ENCODE peak calls at places on chromosomes 2 and 18, in eight cellular contexts. C, H, K, W, E, I, N and Y are unnamed samples.

GRCh38 chr2:43748333-43748732 is 25.5 kb upstream of the DYNC2LI1 start:
- DNase-seq in E (no peak), N (no peak), H (no peak), K (no peak), I (no peak), W (no peak), C (no peak), Y (no peak)

GRCh38 chr2:222358876-222359275 is 60.1 kb upstream of the PAX3 start:
- DNase-seq in K (no peak), C (no peak), N (no peak), H (no peak), I (no peak), W (no peak), E (no peak), Y (no peak)

GRCh38 chr2:213101109-213101508 is 50.3 kb downstream of the IKZF2 start:
- DNase-seq in E (no peak), N (no peak), H (no peak), K (no peak), C (no peak), W (no peak), I (no peak), Y (no peak)

GRCh38 chr2:169391236-169391635 is 28.9 kb upstream of the LRP2 start:
- DNase-seq in K (no peak), W (no peak), N (no peak), C (no peak), I (no peak), H (no peak), E (no peak), Y (no peak)

GRCh38 chr2:39202639-39203369 is 41.0 kb downstream of the CDKL4 start:
- DNase-seq in C (no peak), N (no peak), W (no peak), E (no peak), K (no peak), I (no peak), H (no peak), Y (no peak)

GRCh38 chr2:199962203-199962602 is 6.8 kb downstream of the MAIP1 start:
- DNase-seq in W (no peak), I (no peak), H (no peak), K (no peak), E (no peak), N (no peak), C (no peak), Y (no peak)

GRCh38 chr2:159165065-159165464 is 121.4 kb downstream of the WDSUB1 start:
- DNase-seq in N (no peak), I (no peak), H (no peak), E (no peak), K (no peak), W (no peak), C (no peak), Y (no peak)

GRCh38 chr2:240166761-240167587 is 26.5 kb upstream of the OTOS start:
- DNase-seq in W (no peak), K (no peak), H (no peak), I (no peak), C (no peak), N (peak), E (no peak), Y (no peak)

GRCh38 chr2:197873293-197873701 is 68.9 kb downstream of the PLCL1 start:
- DNase-seq in W (no peak), H (no peak), N (no peak), E (no peak), I (no peak), C (no peak), K (no peak), Y (no peak)

GRCh38 chr2:152349416-152349815 is 14.4 kb downstream of the FMNL2 start:
- DNase-seq in E (no peak), W (no peak), C (no peak), I (no peak), N (no peak), H (no peak), K (no peak), Y (no peak)

GRCh38 chr2:181430406-181431199 is 26.6 kb upstream of the ITGA4 start:
- DNase-seq in H (no peak), W (no peak), K (no peak), N (no peak), E (no peak), I (no peak), C (no peak), Y (peak)

GRCh38 chr2:25252291-25253152 is 84.1 kb upstream of the POMC start:
- DNase-seq in N (peak), I (peak), H (no peak), W (no peak), E (no peak), C (peak), K (peak), Y (peak)

GRCh38 chr2:191786694-191787093 is 60.2 kb downstream of the CAVIN2 start:
- DNase-seq in W (no peak), K (no peak), E (no peak), C (no peak), I (no peak), H (no peak), N (no peak), Y (no peak)

GRCh38 chr2:136117909-136118818 is at the start of gene CXCR4:
- DNase-seq in I (peak), N (peak), C (peak), H (peak), W (no peak), E (peak), K (peak), Y (peak)
- TF ChIP-seq POLR2A in I (peak), N (peak), C (no peak), H (no peak), W (peak), E (no peak), K (peak), Y (no peak)

DNA sequence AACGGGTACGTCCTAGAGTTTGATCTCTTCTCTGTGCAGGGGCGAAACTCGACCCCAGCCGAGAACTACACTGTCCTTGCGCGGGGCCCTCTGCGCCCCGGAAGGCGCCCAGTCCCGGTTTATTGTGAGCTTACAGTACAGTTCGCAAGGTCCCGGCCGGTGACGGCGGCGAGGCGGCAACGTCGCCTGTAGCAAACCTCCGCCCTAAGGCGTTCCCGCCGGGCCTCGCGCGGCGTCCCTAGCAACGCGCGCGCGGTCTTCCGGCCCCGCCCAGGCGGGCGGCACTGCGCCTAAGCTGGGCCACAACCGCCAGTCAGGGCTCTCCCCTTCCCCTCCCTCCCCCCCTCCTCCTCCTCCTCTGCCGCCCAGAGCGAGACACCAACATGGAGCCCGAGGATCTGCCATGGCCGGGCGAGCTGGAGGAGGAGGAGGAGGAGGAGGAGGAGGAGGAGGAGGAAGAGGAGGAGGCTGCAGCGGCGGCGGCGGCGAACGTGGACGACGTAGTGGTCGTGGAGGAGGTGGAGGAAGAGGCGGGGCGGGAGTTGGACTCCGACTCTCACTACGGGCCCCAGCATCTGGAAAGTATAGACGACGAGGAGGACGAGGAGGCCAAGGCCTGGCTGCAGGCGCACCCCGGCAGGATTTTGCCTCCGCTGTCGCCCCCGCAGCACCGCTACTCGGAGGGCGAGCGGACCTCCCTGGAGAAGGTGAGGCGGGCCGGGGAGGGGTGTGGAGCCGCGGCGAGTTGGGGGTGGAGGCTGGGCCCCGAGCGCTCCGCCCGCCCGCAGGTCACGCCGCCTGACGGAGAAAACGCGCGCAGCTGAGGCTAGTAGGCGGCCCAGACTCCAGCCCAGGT is at the start of gene ALMS1:
- DNase-seq in H (peak), E (peak), W (peak), N (peak), C (peak), I (peak), K (peak), Y (peak)
- TF ChIP-seq POLR2A in H (no peak), E (peak), W (peak), N (peak), C (peak), I (peak), K (peak), Y (peak)

GRCh38 chr2:9397201-9397600 is 26.1 kb downstream of the ITGB1BP1 start:
- DNase-seq in K (no peak), E (no peak), W (no peak), I (no peak), N (no peak), C (no peak), H (no peak), Y (no peak)

GRCh38 chr2:9394816-9395215 is 28.5 kb downstream of the ITGB1BP1 start:
- DNase-seq in H (no peak), E (no peak), N (no peak), K (no peak), I (no peak), W (no peak), C (no peak), Y (no peak)

GRCh38 chr2:9400268-9401058 is 22.9 kb downstream of the ITGB1BP1 start:
- DNase-seq in C (no peak), K (no peak), N (no peak), I (no peak), W (no peak), H (no peak), E (no peak), Y (no peak)

GRCh38 chr2:9401059-9401547 is 22.2 kb downstream of the ITGB1BP1 start:
- DNase-seq in N (no peak), I (no peak), C (no peak), K (no peak), H (no peak), W (no peak), E (no peak), Y (no peak)

DNA sequence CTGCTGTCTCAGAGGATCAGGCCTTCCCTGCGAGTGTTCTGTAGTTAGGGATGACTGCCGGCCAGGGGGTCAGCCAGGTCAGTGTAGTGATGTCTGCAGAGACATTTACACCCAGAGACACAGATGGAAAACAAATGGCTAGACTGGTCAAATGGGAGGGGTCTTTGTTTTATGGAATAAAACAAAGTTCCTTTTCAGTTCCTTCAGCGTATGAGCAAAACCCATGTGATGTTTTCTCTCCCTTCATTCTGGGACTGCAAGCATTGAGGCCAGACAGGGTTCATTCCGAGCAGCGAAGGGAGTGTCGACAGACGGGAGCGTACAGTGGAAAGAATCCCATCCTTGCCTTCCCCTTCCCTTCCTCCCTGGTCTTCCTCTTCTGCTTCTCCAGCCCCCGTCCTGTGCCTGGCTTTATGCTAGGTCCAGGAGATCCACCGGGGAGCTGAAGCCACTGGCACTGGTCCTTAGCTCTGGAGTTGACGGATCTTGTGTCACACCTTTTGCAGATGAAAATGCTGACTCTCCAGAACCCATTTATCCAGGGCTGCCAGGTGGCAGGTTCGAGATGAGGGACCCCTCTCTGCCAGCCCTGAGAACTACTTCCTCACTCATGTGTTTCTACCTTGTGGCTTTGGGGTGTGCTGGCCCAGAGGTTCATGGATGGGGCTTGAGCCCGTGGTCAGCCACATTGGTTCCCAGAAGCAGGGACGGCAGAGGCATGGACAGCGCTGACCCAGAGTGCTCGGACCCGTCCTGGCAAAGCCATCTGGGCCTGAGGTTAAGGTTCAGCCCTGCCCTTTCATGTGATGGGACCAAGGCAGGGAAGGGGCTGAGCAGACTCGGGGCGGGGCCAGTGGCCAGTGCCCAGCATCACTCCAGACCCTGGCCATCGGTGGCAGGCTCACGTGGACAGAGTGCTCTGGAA is 24.2 kb downstream of the ITGB1BP1 start:
- DNase-seq in W (no peak), N (no peak), I (peak), H (no peak), C (no peak), K (no peak), E (no peak), Y (no peak)
- TF ChIP-seq POLR2A in W (no peak), N (no peak), I (no peak), H (no peak), C (no peak), K (no peak), E (no peak), Y (no peak)

DNA sequence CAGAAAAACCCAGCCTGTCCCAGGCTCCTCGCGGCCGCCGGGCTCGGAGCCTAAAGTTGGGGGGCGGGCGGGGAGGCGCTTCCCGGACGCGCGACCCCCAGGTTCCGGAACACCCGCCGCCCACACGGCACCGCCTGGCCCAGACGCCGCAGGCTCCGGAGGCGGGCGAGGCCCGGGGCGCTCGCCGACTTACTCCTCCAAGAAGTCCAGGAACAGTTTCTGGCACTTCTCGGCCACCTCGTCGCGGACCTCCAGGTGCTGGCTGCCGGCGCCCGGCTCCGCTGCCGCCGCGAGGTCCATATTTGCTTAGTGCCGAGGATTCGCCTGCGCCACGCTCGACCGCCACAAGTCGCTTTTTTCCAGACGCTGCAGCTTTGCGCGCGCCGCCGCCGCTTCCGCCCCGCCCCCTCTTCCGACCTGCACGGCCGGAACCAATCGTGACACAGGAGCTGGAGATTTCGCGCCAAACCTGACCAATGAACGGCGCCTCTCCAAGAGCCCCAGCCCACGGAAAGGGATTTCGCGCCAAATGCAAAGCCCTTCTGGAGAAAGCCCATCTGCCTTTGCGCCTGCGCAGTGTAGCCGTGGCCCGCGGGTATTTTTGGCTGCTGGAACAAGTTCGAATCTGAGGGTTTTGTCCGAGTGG is at the start of gene MCM6:
- DNase-seq in W (peak), N (peak), E (peak), C (peak), K (peak), H (peak), I (peak), Y (peak)
- TF ChIP-seq POLR2A in W (peak), N (peak), E (no peak), C (peak), K (peak), H (no peak), I (no peak), Y (peak)

DNA sequence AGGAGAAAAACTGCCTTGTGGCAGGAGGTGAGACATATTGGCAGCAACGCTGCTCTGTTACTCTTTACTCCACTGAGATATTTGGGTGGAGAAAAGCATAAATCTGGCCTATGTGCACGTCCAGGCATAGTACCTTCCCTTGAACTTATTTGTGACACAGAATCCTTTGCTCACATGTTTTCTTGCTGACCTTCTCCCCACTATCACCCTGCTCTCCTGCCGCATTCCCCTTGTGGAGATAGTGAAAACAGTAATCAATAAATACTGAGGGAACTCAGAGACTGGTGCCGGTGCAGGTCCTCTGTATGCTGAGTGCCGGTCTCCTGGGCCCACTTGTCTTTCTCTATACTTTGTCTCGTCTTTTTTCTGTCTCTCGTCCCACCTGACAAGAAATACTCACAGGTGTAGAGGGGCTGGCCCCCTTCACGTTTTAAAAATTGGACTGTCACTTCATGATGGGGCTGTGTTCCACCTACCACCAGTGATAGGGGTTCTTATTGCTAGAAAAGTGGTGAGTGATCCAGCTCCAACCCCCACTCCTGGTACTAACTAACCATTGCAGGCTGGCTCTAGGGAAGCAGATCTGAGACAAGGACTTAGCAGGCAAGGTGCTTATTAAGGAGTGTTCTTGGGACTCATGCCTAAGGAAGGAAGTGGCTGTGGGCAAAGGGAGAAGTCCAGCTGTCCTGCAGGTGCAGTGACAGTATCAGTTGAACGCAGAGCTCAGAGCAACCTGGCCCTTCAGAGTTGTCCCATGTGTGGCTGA is 51.7 kb downstream of the LONRF2 start:
- DNase-seq in W (no peak), I (no peak), N (peak), E (no peak), H (no peak), K (no peak), C (no peak), Y (no peak)
- TF ChIP-seq POLR2A in W (no peak), I (no peak), N (no peak), E (no peak), H (no peak), K (no peak), C (no peak), Y (no peak)

GRCh38 chr2:74391580-74392448 is 11.7 kb upstream of the DCTN1 start:
- DNase-seq in K (peak), W (peak), C (peak), E (peak), I (peak), N (peak), H (peak), Y (peak)
- TF ChIP-seq POLR2A in K (no peak), W (peak), C (peak), E (peak), I (peak), N (peak), H (no peak), Y (no peak)

DNA sequence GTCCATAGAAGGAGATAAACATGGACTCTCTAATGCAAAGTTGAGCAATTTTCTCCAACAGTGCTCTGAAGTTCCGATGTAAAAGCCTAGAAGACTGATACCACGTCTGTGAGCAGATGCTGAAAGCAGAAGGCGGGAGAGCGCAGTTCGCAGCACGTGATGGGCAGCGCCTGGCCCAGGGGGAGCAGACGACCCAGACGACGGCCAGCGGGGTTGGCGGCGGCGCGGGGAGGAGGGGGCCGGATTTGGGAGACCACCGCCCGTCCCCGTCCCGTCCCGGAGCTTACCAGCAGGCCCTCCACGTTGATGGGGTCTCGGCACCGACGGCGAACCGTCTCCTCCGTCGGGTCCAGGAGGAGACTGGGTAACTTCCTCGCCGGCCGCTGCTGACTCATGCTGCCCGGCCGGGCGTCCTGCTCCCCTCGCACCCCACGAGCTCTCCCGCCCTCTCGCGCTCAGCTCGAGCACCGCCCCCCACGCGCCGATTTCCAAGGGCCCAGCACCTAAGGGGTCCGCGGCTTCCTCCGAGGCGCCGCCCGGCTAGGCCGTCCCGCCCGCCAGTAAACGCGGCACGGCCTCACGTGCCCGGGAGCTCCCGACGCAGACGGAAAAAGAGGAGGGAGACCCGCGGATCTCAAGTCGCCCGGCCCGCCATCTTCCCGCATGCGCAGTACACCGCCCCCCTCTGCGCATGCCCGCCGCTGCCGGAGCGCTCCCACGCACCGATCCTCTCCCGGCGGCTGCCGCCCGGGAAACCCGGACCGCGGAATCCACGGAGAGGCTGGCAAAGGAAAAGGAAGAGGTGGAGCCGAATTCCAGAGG is at the start of gene E2F6:
- DNase-seq in N (peak), W (peak), E (peak), H (peak), K (peak), C (peak), I (peak), Y (peak)
- TF ChIP-seq POLR2A in N (peak), W (peak), E (no peak), H (no peak), K (peak), C (peak), I (peak), Y (peak)

DNA sequence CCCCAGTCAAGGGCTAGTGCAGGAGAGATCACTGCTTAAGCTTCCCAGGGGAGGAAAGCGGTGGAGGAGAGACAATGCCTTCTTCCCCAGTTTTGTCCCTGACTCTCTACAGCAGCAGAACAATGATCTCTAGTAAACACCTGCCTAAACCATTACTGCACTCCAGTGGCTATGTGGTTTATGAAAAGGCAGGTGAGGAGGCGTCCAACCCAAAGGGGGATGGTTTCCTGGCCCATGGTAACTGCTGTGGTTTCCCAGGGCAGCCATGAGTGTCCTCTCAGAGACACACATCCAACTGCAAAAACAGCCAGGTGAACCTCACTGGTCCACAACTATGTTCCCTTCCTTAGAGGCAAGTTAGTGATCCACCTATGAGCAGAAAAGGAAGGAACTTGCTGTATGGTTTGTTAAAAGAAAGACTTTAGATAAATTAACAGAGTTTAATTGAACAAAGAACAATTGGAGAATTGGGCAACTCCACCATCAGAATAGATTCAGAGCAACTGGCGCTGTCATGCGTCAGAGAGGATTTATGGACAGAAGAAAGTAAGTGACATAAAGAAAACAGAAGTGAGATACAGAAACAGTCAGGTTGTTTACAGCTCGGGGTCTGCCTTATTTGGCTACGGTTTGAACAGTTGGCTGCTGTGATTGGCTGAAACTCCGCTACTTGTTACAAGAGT is 4.8 kb upstream of the TTC39C start:
- DNase-seq in E (no peak), I (no peak), W (peak), H (no peak), C (no peak), K (no peak), N (no peak), Y (no peak)
- TF ChIP-seq POLR2A in E (no peak), I (no peak), W (no peak), H (no peak), C (no peak), K (no peak), N (no peak), Y (no peak)